ENCODE peak calls at places on chromosomes 16 and 17, in eight cellular contexts. One of them, this sample, is unnamed.

GRCh38 chr17:4807534-4808377 is 804 bp downstream of the PLD2 start:
- DNase-seq in stomach: no peak
- DNase-seq in prostate gland: no peak
- DNase-seq in HCT116: no peak
- DNase-seq in spleen: no peak
- DNase-seq in GM12891: no peak
- DNase-seq in K562: no peak
- DNase-seq in breast epithelium: no peak
- DNase-seq in this sample: no peak

GRCh38 chr17:39080416-39081179 is 70.8 kb downstream of the PLXDC1 start:
- DNase-seq in stomach: no peak
- DNase-seq in prostate gland: no peak
- DNase-seq in HCT116: no peak
- DNase-seq in spleen: no peak
- DNase-seq in GM12891: no peak
- DNase-seq in K562: no peak
- DNase-seq in breast epithelium: no peak
- DNase-seq in this sample: no peak

GRCh38 chr16:66026211-66026610 is 340.3 kb upstream of the CDH5 start:
- DNase-seq in stomach: no peak
- DNase-seq in prostate gland: peak
- DNase-seq in HCT116: no peak
- DNase-seq in spleen: no peak
- DNase-seq in GM12891: no peak
- DNase-seq in K562: peak
- DNase-seq in breast epithelium: no peak
- DNase-seq in this sample: peak

GRCh38 chr17:15502315-15503112 is 35.1 kb upstream of the CDRT4 start:
- DNase-seq in stomach: peak
- DNase-seq in prostate gland: peak
- DNase-seq in HCT116: peak
- DNase-seq in spleen: peak
- DNase-seq in GM12891: peak
- DNase-seq in K562: peak
- DNase-seq in breast epithelium: peak
- DNase-seq in this sample: peak

GRCh38 chr16:66423177-66423576 is 3.9 kb upstream of the BEAN1 start:
- DNase-seq in stomach: no peak
- DNase-seq in prostate gland: no peak
- DNase-seq in HCT116: no peak
- DNase-seq in spleen: no peak
- DNase-seq in GM12891: no peak
- DNase-seq in K562: no peak
- DNase-seq in breast epithelium: no peak
- DNase-seq in this sample: no peak

GRCh38 chr17:59155439-59156177 is at the start of gene PRR11:
- DNase-seq in stomach: peak
- DNase-seq in prostate gland: peak
- DNase-seq in HCT116: peak
- DNase-seq in spleen: peak
- DNase-seq in GM12891: peak
- DNase-seq in K562: peak
- DNase-seq in breast epithelium: peak
- DNase-seq in this sample: peak

GRCh38 chr16:67565470-67566100 is 3.3 kb downstream of the CTCF start:
- DNase-seq in stomach: no peak
- DNase-seq in prostate gland: no peak
- DNase-seq in HCT116: no peak
- DNase-seq in spleen: no peak
- DNase-seq in GM12891: no peak
- DNase-seq in K562: no peak
- DNase-seq in breast epithelium: no peak
- DNase-seq in this sample: no peak

GRCh38 chr16:84532299-84532724 is 27.9 kb upstream of the MEAK7 start:
- DNase-seq in stomach: no peak
- DNase-seq in prostate gland: peak
- DNase-seq in HCT116: no peak
- DNase-seq in spleen: peak
- DNase-seq in GM12891: no peak
- DNase-seq in K562: no peak
- DNase-seq in breast epithelium: peak
- DNase-seq in this sample: no peak

GRCh38 chr17:57774872-57775271 is 29.8 kb upstream of the CCDC182 start:
- DNase-seq in stomach: no peak
- DNase-seq in prostate gland: no peak
- DNase-seq in HCT116: no peak
- DNase-seq in spleen: no peak
- DNase-seq in GM12891: no peak
- DNase-seq in K562: no peak
- DNase-seq in breast epithelium: no peak
- DNase-seq in this sample: no peak

GRCh38 chr17:18025596-18026407 is 13.2 kb downstream of the ATPAF2 start:
- DNase-seq in stomach: no peak
- DNase-seq in prostate gland: no peak
- DNase-seq in HCT116: no peak
- DNase-seq in spleen: no peak
- DNase-seq in GM12891: no peak
- DNase-seq in K562: peak
- DNase-seq in breast epithelium: no peak
- DNase-seq in this sample: no peak

GRCh38 chr17:67374329-67375053 is 2.6 kb upstream of the PITPNC1 start:
- DNase-seq in stomach: peak
- DNase-seq in prostate gland: peak
- DNase-seq in HCT116: peak
- DNase-seq in spleen: peak
- DNase-seq in GM12891: peak
- DNase-seq in K562: peak
- DNase-seq in breast epithelium: peak
- DNase-seq in this sample: peak

GRCh38 chr16:11161439-11161838 is 94.6 kb downstream of the SOCS1 start:
- DNase-seq in stomach: no peak
- DNase-seq in prostate gland: no peak
- DNase-seq in HCT116: no peak
- DNase-seq in spleen: peak
- DNase-seq in GM12891: no peak
- DNase-seq in K562: peak
- DNase-seq in breast epithelium: no peak
- DNase-seq in this sample: no peak

GRCh38 chr17:48025040-48025903 is 12.3 kb downstream of the COPZ2 start:
- DNase-seq in stomach: peak
- DNase-seq in prostate gland: peak
- DNase-seq in HCT116: peak
- DNase-seq in spleen: peak
- DNase-seq in GM12891: peak
- DNase-seq in K562: peak
- DNase-seq in breast epithelium: peak
- DNase-seq in this sample: peak
- TF ChIP-seq POLR2AphosphoS5 in stomach: peak
- TF ChIP-seq POLR2AphosphoS5 in prostate gland: peak
- TF ChIP-seq POLR2AphosphoS5 in HCT116: peak
- TF ChIP-seq POLR2AphosphoS5 in spleen: peak
- TF ChIP-seq POLR2AphosphoS5 in GM12891: no peak
- TF ChIP-seq POLR2AphosphoS5 in K562: no peak
- TF ChIP-seq POLR2AphosphoS5 in breast epithelium: no peak
- TF ChIP-seq POLR2AphosphoS5 in this sample: no peak

DNA sequence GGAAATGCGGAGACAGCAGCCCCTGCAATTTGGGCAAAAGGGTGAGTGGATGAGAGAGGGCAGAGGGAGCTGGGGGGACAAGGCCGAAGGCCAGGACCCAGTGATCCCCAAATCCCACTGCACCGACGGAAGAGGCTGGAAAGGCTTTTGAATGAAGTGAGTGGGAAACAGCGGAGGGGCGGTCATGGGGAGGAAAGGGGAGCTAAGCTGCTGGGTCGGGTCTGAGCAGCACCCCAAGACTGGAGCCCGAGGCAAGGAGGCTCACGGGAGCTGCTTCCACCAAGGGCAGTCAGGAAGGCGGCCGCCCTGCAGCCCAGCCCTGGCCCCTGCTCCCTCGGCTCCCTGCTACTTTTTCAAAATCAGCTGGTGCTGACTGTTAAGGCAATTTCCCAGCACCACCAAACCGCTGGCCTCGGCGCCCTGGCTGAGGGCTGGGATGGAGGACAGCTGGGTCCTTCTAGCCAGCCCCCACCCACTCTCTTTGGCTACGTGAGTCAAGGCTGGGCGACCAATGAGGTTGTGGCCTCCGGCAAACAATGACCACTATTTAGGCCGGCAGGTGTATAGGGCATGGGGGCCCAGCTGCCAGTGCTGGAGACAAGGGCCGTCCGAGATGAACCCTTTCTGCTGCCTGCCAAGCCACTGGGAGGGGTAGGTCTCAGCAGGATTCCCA is 509 bp downstream of the SERPINF1 start:
- DNase-seq in stomach: no peak
- DNase-seq in prostate gland: no peak
- DNase-seq in HCT116: no peak
- DNase-seq in spleen: no peak
- DNase-seq in GM12891: no peak
- DNase-seq in K562: peak
- DNase-seq in breast epithelium: no peak
- DNase-seq in this sample: no peak
- TF ChIP-seq POLR2A in stomach: no peak
- TF ChIP-seq POLR2A in prostate gland: no peak
- TF ChIP-seq POLR2A in HCT116: no peak
- TF ChIP-seq POLR2A in spleen: no peak
- TF ChIP-seq POLR2A in GM12891: no peak
- TF ChIP-seq POLR2A in K562: no peak
- TF ChIP-seq POLR2A in breast epithelium: no peak
- TF ChIP-seq POLR2A in this sample: no peak

GRCh38 chr16:48499822-48500440 is 110.0 kb downstream of the N4BP1 start:
- DNase-seq in stomach: no peak
- DNase-seq in prostate gland: peak
- DNase-seq in HCT116: no peak
- DNase-seq in spleen: no peak
- DNase-seq in GM12891: no peak
- DNase-seq in K562: no peak
- DNase-seq in breast epithelium: no peak
- DNase-seq in this sample: no peak
- TF ChIP-seq POLR2AphosphoS5 in stomach: no peak
- TF ChIP-seq POLR2AphosphoS5 in prostate gland: peak
- TF ChIP-seq POLR2AphosphoS5 in HCT116: no peak
- TF ChIP-seq POLR2AphosphoS5 in spleen: no peak
- TF ChIP-seq POLR2AphosphoS5 in GM12891: no peak
- TF ChIP-seq POLR2AphosphoS5 in K562: no peak
- TF ChIP-seq POLR2AphosphoS5 in breast epithelium: no peak
- TF ChIP-seq POLR2AphosphoS5 in this sample: no peak

GRCh38 chr17:81414751-81415516 is 19.7 kb downstream of the BAHCC1 start:
- DNase-seq in stomach: no peak
- DNase-seq in prostate gland: no peak
- DNase-seq in HCT116: no peak
- DNase-seq in spleen: no peak
- DNase-seq in GM12891: no peak
- DNase-seq in K562: no peak
- DNase-seq in breast epithelium: no peak
- DNase-seq in this sample: no peak
- TF ChIP-seq POLR2A in stomach: no peak
- TF ChIP-seq POLR2A in prostate gland: no peak
- TF ChIP-seq POLR2A in HCT116: no peak
- TF ChIP-seq POLR2A in spleen: no peak
- TF ChIP-seq POLR2A in GM12891: no peak
- TF ChIP-seq POLR2A in K562: no peak
- TF ChIP-seq POLR2A in breast epithelium: no peak
- TF ChIP-seq POLR2A in this sample: no peak

DNA sequence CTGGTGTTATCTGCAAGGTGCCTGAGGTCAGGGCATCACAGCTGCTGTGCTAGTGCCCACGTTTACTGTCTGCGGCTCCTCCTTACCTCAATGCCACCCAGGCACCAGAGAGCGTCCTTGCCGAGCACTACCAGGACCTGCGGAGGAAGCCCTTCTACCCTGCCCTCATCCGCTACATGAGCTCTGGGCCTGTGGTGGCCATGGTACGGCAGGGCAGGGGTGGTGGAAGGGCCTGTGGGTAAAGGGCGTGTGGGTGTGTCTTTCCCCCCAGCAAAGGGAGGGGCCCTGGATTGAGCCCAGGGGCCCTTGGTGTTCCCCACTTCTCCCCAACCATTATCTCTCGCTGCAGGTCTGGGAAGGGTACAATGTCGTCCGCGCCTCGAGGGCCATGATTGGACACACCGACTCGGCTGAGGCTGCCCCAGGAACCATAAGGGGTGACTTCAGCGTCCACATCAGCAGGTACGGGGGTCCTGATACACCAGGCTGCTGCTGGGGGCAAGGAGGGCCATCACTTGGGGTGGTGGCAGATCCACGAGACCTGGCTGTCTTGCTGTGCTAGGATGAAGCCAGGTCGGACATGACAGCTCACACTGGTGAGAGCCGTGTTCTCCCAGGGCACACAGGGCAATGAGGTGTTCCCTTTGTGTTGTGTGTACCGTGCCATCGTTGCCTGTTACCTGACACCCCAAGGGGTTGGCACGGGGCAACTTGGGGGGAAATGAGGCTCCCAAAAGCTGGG is 2.2 kb upstream of the DECR2 start:
- DNase-seq in stomach: no peak
- DNase-seq in prostate gland: no peak
- DNase-seq in HCT116: no peak
- DNase-seq in spleen: no peak
- DNase-seq in GM12891: no peak
- DNase-seq in K562: peak
- DNase-seq in breast epithelium: no peak
- DNase-seq in this sample: no peak
- TF ChIP-seq POLR2AphosphoS5 in stomach: no peak
- TF ChIP-seq POLR2AphosphoS5 in prostate gland: no peak
- TF ChIP-seq POLR2AphosphoS5 in HCT116: no peak
- TF ChIP-seq POLR2AphosphoS5 in spleen: peak
- TF ChIP-seq POLR2AphosphoS5 in GM12891: no peak
- TF ChIP-seq POLR2AphosphoS5 in K562: no peak
- TF ChIP-seq POLR2AphosphoS5 in breast epithelium: no peak
- TF ChIP-seq POLR2AphosphoS5 in this sample: no peak

GRCh38 chr16:6428861-6429260 is 903.8 kb upstream of the RBFOX1 start:
- DNase-seq in stomach: no peak
- DNase-seq in prostate gland: no peak
- DNase-seq in HCT116: no peak
- DNase-seq in spleen: no peak
- DNase-seq in GM12891: no peak
- DNase-seq in K562: no peak
- DNase-seq in breast epithelium: no peak
- DNase-seq in this sample: no peak

DNA sequence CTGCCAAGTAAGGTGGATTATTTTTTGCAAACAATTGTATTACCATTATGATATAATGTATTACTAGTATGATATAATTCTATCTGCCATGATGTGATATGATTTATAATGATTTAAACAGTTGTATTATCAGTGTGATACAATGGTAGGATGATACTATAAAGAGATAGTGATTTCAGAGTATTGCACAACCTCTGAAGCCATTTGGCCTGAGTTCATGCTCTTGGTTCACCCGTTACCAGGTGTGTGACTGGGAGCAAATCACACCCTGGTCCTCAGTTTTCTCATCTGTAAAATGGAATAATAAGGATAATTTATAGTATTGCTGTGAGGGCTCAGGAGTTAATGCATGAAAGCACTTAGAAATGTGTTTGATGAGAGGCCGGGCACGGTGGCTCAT is 905.0 kb upstream of the RBFOX1 start:
- DNase-seq in stomach: no peak
- DNase-seq in prostate gland: no peak
- DNase-seq in HCT116: no peak
- DNase-seq in spleen: no peak
- DNase-seq in GM12891: no peak
- DNase-seq in K562: no peak
- DNase-seq in breast epithelium: no peak
- DNase-seq in this sample: no peak
- TF ChIP-seq POLR2A in stomach: no peak
- TF ChIP-seq POLR2A in prostate gland: no peak
- TF ChIP-seq POLR2A in HCT116: no peak
- TF ChIP-seq POLR2A in spleen: no peak
- TF ChIP-seq POLR2A in GM12891: no peak
- TF ChIP-seq POLR2A in K562: no peak
- TF ChIP-seq POLR2A in breast epithelium: no peak
- TF ChIP-seq POLR2A in this sample: no peak